ENCODE peak calls at places on chromosomes 7 and 10, in six cellular contexts. Y is T-helper 2 cell, G is AG09319, P is NCI-H345, R is SJSA1, T is AG10803. K is an unnamed sample.

GRCh38 chr7:26318921-26319320 is 27.3 kb downstream of the SNX10 start:
- DNase-seq in Y (no peak), G (no peak), P (no peak), R (no peak), T (no peak), K (no peak)

GRCh38 chr7:158650821-158651225 is 53.8 kb downstream of the NCAPG2 start:
- DNase-seq in Y (no peak), G (peak; percentile 15), P (no peak), R (peak; percentile 66), T (peak; percentile 85), K (peak; percentile 86)

GRCh38 chr7:139777304-139777890 is 401 bp downstream of the HIPK2 start:
- DNase-seq in Y (peak; percentile 22), G (no peak), P (peak; percentile 46), R (no peak), T (peak; percentile 28), K (peak; percentile 41)

GRCh38 chr10:110506448-110506847 is 8.7 kb downstream of the DUSP5 start:
- DNase-seq in Y (no peak), G (no peak), P (no peak), R (no peak), T (no peak), K (no peak)

GRCh38 chr7:32316831-32317230 is 173.3 kb downstream of the LSM5 start:
- DNase-seq in Y (no peak), G (no peak), P (no peak), R (no peak), T (peak; percentile 28), K (no peak)

GRCh38 chr7:124101173-124101768 is 68.4 kb upstream of the TMEM229A start:
- DNase-seq in Y (no peak), G (no peak), P (peak; percentile 40), R (no peak), T (no peak), K (peak; percentile 34)

GRCh38 chr7:155598810-155599210 is 45.7 kb upstream of the RBM33 start:
- DNase-seq in Y (peak; percentile 66), G (peak; percentile 32), P (peak; percentile 78), R (peak; percentile 79), T (peak; percentile 57), K (peak; percentile 76)

GRCh38 chr10:43292745-43293676 is 26.1 kb upstream of the RASGEF1A start:
- DNase-seq in Y (no peak), G (peak; percentile 27), P (peak; percentile 48), R (peak; percentile 22), T (peak; percentile 35), K (peak; percentile 61)

GRCh38 chr7:711967-712600 is 14.4 kb upstream of the DNAAF5 start:
- DNase-seq in Y (no peak), G (no peak), P (no peak), R (no peak), T (no peak), K (no peak)

GRCh38 chr7:22541789-22542188 is 41.8 kb upstream of the STEAP1B start:
- DNase-seq in Y (no peak), G (no peak), P (no peak), R (no peak), T (no peak), K (no peak)

GRCh38 chr10:132547421-132547861 is 9.9 kb downstream of the INPP5A start:
- DNase-seq in Y (no peak), G (no peak), P (no peak), R (no peak), T (no peak), K (no peak)

GRCh38 chr7:132243463-132243862 is 332.8 kb downstream of the PLXNA4 start:
- DNase-seq in Y (no peak), G (no peak), P (no peak), R (no peak), T (peak; percentile 55), K (no peak)

GRCh38 chr10:18446205-18446604 is 205.2 kb downstream of the NSUN6 start:
- DNase-seq in Y (no peak), G (no peak), P (no peak), R (no peak), T (no peak), K (no peak)

GRCh38 chr7:128166603-128167315 is 74.3 kb upstream of the LEP start:
- DNase-seq in Y (no peak), G (no peak), P (peak; percentile 47), R (no peak), T (peak; percentile 7), K (no peak)

GRCh38 chr7:112072541-112073245 is 133.5 kb downstream of the DOCK4 start:
- DNase-seq in Y (no peak), G (no peak), P (no peak), R (no peak), T (no peak), K (no peak)

GRCh38 chr10:5887029-5887428 is 2.7 kb downstream of the ANKRD16 start:
- DNase-seq in Y (no peak), G (no peak), P (no peak), R (no peak), T (peak; percentile 6), K (no peak)

GRCh38 chr10:37263304-37263703 is 137.9 kb downstream of the ANKRD30A start:
- DNase-seq in Y (no peak), G (no peak), P (no peak), R (no peak), T (no peak), K (no peak)

GRCh38 chr7:75789501-75789900 is 17.5 kb upstream of the CCL26 start:
- DNase-seq in Y (no peak), G (no peak), P (no peak), R (no peak), T (peak; percentile 22), K (no peak)

GRCh38 chr10:69389827-69390490 is 26.8 kb downstream of the TACR2 start:
- DNase-seq in Y (no peak), G (no peak), P (peak; percentile 41), R (peak; percentile 70), T (no peak), K (peak; percentile 47)

GRCh38 chr10:71351628-71352319 is 32.7 kb downstream of the SLC29A3 start:
- DNase-seq in Y (no peak), G (no peak), P (peak; percentile 80), R (no peak), T (no peak), K (no peak)

GRCh38 chr7:47145326-47145725 is 436.6 kb downstream of the TNS3 start:
- DNase-seq in Y (no peak), G (no peak), P (no peak), R (no peak), T (no peak), K (no peak)

GRCh38 chr7:51034531-51035264 is 252.0 kb upstream of the GRB10 start:
- DNase-seq in Y (no peak), G (no peak), P (no peak), R (no peak), T (peak; percentile 79), K (peak; percentile 55)